ENCODE peak calls at places on chromosomes 2 and 18, in five cellular contexts. T, Z, M, I and J are unnamed samples.

GRCh38 chr18:62524443-62525200 is 1.8 kb downstream of the ZCCHC2 start:
- DNase-seq in T (no peak), Z (peak), M (peak), I (peak), J (peak)

GRCh38 chr2:166314022-166314759 is 61.6 kb downstream of the SCN9A start:
- DNase-seq in T (peak), Z (no peak), M (peak), I (no peak), J (peak)

GRCh38 chr2:3770724-3771415 is 67.5 kb downstream of the DCDC2C start:
- DNase-seq in T (no peak), Z (no peak), M (no peak), I (no peak), J (no peak)

GRCh38 chr2:185891804-185892411 is 153.3 kb downstream of the FSIP2 start:
- DNase-seq in T (no peak), Z (no peak), M (no peak), I (no peak), J (no peak)

GRCh38 chr2:119431155-119431975 is at the start of gene TMEM37:
- DNase-seq in T (peak), Z (peak), M (peak), I (peak), J (peak)

GRCh38 chr18:23503038-23503966 is at the start of gene RMC1:
- DNase-seq in T (peak), Z (peak), M (peak), I (peak), J (peak)

GRCh38 chr2:207434288-207434687 is 95.5 kb upstream of the CREB1 start:
- DNase-seq in T (no peak), Z (no peak), M (no peak), I (no peak), J (no peak)

GRCh38 chr2:39515273-39515896 is 78.3 kb upstream of the MAP4K3 start:
- DNase-seq in T (peak), Z (peak), M (no peak), I (no peak), J (no peak)

GRCh38 chr2:68917034-68917718 is 35.5 kb downstream of the GKN2 start:
- DNase-seq in T (no peak), Z (no peak), M (no peak), I (no peak), J (no peak)

GRCh38 chr2:205032093-205032551 is 486.8 kb downstream of the PARD3B start:
- DNase-seq in T (no peak), Z (no peak), M (no peak), I (no peak), J (no peak)

GRCh38 chr2:186695081-186695756 is 1.4 kb downstream of the FAM171B start:
- DNase-seq in T (no peak), Z (no peak), M (no peak), I (no peak), J (peak)

GRCh38 chr2:197145471-197146056 is 165.0 kb downstream of the ANKRD44 start:
- DNase-seq in T (no peak), Z (no peak), M (no peak), I (no peak), J (no peak)
- TF ChIP-seq POLR2A in T (no peak), Z (no peak), M (no peak), I (no peak), J (no peak)

GRCh38 chr2:33411765-33412164 is 64.7 kb upstream of the RASGRP3 start:
- DNase-seq in T (peak), Z (no peak), M (peak), I (no peak), J (no peak)
- TF ChIP-seq JUN in T (no peak), Z (no peak), M (peak), I (no peak), J (no peak)

GRCh38 chr2:176269319-176270099 is at the start of gene MTX2:
- DNase-seq in T (peak), Z (peak), M (peak), I (peak), J (peak)
- TF ChIP-seq POLR2A in T (peak), Z (peak), M (peak), I (peak), J (peak)

GRCh38 chr2:25098558-25099486 is 56.9 kb downstream of the EFR3B start:
- DNase-seq in T (no peak), Z (no peak), M (peak), I (no peak), J (peak)

GRCh38 chr2:25104741-25105140 is 62.9 kb downstream of the EFR3B start:
- DNase-seq in T (no peak), Z (no peak), M (no peak), I (no peak), J (no peak)

GRCh38 chr2:25098056-25098455 is 56.2 kb downstream of the EFR3B start:
- DNase-seq in T (no peak), Z (no peak), M (no peak), I (no peak), J (no peak)

GRCh38 chr2:25103287-25103871 is 61.5 kb downstream of the EFR3B start:
- DNase-seq in T (no peak), Z (no peak), M (peak), I (no peak), J (no peak)
- TF ChIP-seq JUN in T (no peak), Z (no peak), M (peak), I (no peak), J (no peak)

GRCh38 chr2:15800489-15801329 is 139.6 kb upstream of the MYCN start:
- DNase-seq in T (peak), Z (no peak), M (no peak), I (no peak), J (no peak)
- TF ChIP-seq POLR2A in T (no peak), Z (no peak), M (no peak), I (no peak), J (no peak)

GRCh38 chr18:13253786-13254755 is 35.5 kb downstream of the LDLRAD4 start:
- DNase-seq in T (no peak), Z (no peak), M (no peak), I (no peak), J (no peak)
- TF ChIP-seq JUN in T (no peak), Z (no peak), M (no peak), I (no peak), J (no peak)

GRCh38 chr2:28380185-28380584 is 12.5 kb upstream of the FOSL2 start:
- DNase-seq in T (no peak), Z (no peak), M (no peak), I (no peak), J (no peak)
- TF ChIP-seq POLR2A in T (no peak), Z (no peak), M (no peak), I (no peak), J (no peak)

DNA sequence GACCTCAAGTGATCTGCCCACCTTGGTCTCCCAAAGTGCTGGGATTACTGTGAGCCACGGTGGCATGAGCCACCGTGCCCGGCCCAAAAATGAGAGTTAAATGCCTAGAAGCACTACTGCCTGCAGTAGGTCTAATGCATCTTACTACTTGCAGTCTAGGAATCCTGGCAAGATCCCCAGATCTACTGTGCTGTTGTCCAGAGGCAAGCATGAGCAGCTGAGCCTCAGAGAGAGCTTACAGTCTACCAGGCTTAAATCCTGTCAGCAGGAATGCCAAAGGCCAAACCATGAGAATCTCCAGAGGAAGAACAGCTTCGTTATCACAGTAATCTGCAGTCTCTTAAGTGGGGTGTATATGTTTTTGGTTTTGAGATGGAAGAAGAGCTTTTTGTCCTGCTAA is 54.4 kb downstream of the XRCC5 start:
- DNase-seq in T (no peak), Z (no peak), M (no peak), I (no peak), J (no peak)
- TF ChIP-seq JUN in T (no peak), Z (no peak), M (no peak), I (no peak), J (no peak)

DNA sequence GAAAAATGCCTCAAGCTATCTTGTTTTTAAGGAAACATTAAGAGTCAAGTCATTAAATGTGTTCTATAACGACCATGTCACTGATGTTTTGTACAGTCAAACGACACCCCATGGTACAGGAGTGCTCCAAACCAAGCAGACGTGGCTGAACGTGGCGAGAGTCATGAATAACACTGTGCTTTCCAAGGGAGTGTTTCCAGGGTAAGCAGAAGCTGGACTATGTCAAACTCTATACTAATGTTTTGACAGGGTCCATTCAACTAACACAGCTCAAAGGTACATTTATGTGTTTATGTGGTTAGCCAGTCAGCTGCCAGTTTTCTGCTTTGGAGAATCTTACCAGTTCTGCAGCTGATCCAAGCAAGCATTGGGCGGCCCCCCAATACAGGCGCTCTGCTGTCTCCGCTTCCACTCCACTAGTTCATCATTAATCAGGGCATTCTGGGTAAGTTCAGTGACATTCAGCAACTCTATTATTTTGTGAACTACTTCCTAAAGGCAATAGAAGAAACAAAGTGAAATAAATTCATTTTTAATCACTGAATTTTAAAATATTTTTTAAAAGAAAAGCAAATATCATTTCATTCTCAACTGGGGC is 16.4 kb downstream of the STAT1 start:
- DNase-seq in T (no peak), Z (no peak), M (no peak), I (no peak), J (no peak)
- TF ChIP-seq POLR2A in T (no peak), Z (no peak), M (no peak), I (no peak), J (no peak)